ENCODE peak calls at places on chromosomes 4 and X, in four cellular contexts. One of them, this sample, is unnamed.

GRCh38 chr4:56871357-56871993 is 36.2 kb upstream of the REST start:
- DNase-seq in mammary epithelial cell: no peak
- DNase-seq in IMR-90: no peak
- DNase-seq in tibial artery: no peak
- DNase-seq in this sample: no peak

GRCh38 chr4:1557221-1557597 is 126.9 kb downstream of the FAM53A start:
- DNase-seq in mammary epithelial cell: no peak
- DNase-seq in IMR-90: no peak
- DNase-seq in tibial artery: no peak
- DNase-seq in this sample: no peak

GRCh38 chr4:183504930-183505555 is at the start of gene ING2:
- DNase-seq in mammary epithelial cell: peak; percentile 49
- DNase-seq in IMR-90: no peak
- DNase-seq in tibial artery: no peak
- DNase-seq in this sample: no peak

GRCh38 chr4:173509031-173510001 is 20.7 kb downstream of the HAND2 start:
- DNase-seq in mammary epithelial cell: no peak
- DNase-seq in IMR-90: no peak
- DNase-seq in tibial artery: no peak
- DNase-seq in this sample: peak; percentile 63

GRCh38 chr4:165384608-165385007 is 5.8 kb downstream of the CPE start:
- DNase-seq in mammary epithelial cell: no peak
- DNase-seq in IMR-90: peak; percentile 11
- DNase-seq in tibial artery: no peak
- DNase-seq in this sample: no peak

GRCh38 chrX:152993933-152994332 is at the start of gene PNMA5:
- DNase-seq in mammary epithelial cell: no peak
- DNase-seq in IMR-90: no peak
- DNase-seq in tibial artery: no peak
- DNase-seq in this sample: no peak

GRCh38 chrX:23434356-23434884 is 99.8 kb downstream of the PTCHD1 start:
- DNase-seq in mammary epithelial cell: peak; percentile 41
- DNase-seq in IMR-90: peak; percentile 2
- DNase-seq in tibial artery: peak; percentile 87
- DNase-seq in this sample: peak; percentile 63

GRCh38 chr4:186204103-186204559 is 12.8 kb downstream of the CYP4V2 start:
- DNase-seq in mammary epithelial cell: no peak
- DNase-seq in IMR-90: peak; percentile 85
- DNase-seq in tibial artery: no peak
- DNase-seq in this sample: no peak

GRCh38 chrX:46376246-46376885 is 168.9 kb downstream of the ZNF674 start:
- DNase-seq in mammary epithelial cell: peak; percentile 61
- DNase-seq in IMR-90: peak; percentile 48
- DNase-seq in tibial artery: no peak
- DNase-seq in this sample: no peak

GRCh38 chr4:26907731-26908599 is 47.3 kb downstream of the STIM2 start:
- DNase-seq in mammary epithelial cell: no peak
- DNase-seq in IMR-90: no peak
- DNase-seq in tibial artery: no peak
- DNase-seq in this sample: no peak

GRCh38 chr4:82638479-82638878 is 76.7 kb upstream of the TMEM150C start:
- DNase-seq in mammary epithelial cell: no peak
- DNase-seq in IMR-90: no peak
- DNase-seq in tibial artery: no peak
- DNase-seq in this sample: no peak

GRCh38 chr4:79949186-79949585 is 123.8 kb downstream of the ANTXR2 start:
- DNase-seq in mammary epithelial cell: no peak
- DNase-seq in IMR-90: no peak
- DNase-seq in tibial artery: no peak
- DNase-seq in this sample: no peak

GRCh38 chr4:87915621-87916020 is 59.9 kb upstream of the SPP1 start:
- DNase-seq in mammary epithelial cell: no peak
- DNase-seq in IMR-90: no peak
- DNase-seq in tibial artery: no peak
- DNase-seq in this sample: no peak

DNA sequence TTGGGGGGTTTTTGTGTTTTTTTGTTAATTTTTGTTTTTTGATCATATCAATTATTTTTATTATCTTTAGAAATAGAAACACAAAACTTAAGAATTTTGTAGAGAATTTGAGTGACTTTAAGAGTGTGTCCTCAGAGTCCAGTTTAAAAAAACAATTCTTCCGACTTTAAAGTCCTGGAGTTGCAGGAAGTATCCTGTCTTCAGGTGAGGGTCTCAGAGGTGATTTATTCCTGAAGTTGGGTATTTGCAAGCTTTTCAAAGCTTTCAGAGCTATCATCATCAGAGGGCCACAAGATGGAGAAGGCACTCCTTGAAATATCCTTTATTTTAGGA is 23.0 kb downstream of the TLR10 start:
- DNase-seq in mammary epithelial cell: no peak
- DNase-seq in IMR-90: no peak
- DNase-seq in tibial artery: no peak
- DNase-seq in this sample: no peak
- H3K4me3 ChIP-seq in mammary epithelial cell: no peak overlapping the region
- H3K4me3 ChIP-seq in IMR-90: no peak overlapping the region
- H3K4me3 ChIP-seq in tibial artery: no peak overlapping the region
- H3K4me3 ChIP-seq in this sample: no peak overlapping the region

GRCh38 chrX:129932137-129932791 is 26.3 kb downstream of the UTP14A start:
- DNase-seq in mammary epithelial cell: peak; percentile 46
- DNase-seq in IMR-90: peak; percentile 81
- DNase-seq in tibial artery: peak; percentile 91
- DNase-seq in this sample: peak; percentile 92
- H3K4me3 ChIP-seq in mammary epithelial cell: peak overlapping the region; percentile 64
- H3K4me3 ChIP-seq in IMR-90: peak overlapping the region; percentile 78
- H3K4me3 ChIP-seq in tibial artery: peak overlapping the region; percentile 66
- H3K4me3 ChIP-seq in this sample: peak overlapping the region; percentile 64

GRCh38 chr4:113052379-113052951 is 3.0 kb downstream of the ANK2 start:
- DNase-seq in mammary epithelial cell: peak; percentile 79
- DNase-seq in IMR-90: peak; percentile 11
- DNase-seq in tibial artery: no peak
- DNase-seq in this sample: no peak

GRCh38 chr4:113050837-113051236 is 1.4 kb downstream of the ANK2 start:
- DNase-seq in mammary epithelial cell: no peak
- DNase-seq in IMR-90: no peak
- DNase-seq in tibial artery: no peak
- DNase-seq in this sample: no peak

GRCh38 chr4:113051361-113051760 is 1.9 kb downstream of the ANK2 start:
- DNase-seq in mammary epithelial cell: no peak
- DNase-seq in IMR-90: no peak
- DNase-seq in tibial artery: no peak
- DNase-seq in this sample: no peak

GRCh38 chr4:113050361-113050760 is 908 bp downstream of the ANK2 start:
- DNase-seq in mammary epithelial cell: no peak
- DNase-seq in IMR-90: no peak
- DNase-seq in tibial artery: no peak
- DNase-seq in this sample: no peak

GRCh38 chr4:113049421-113050355 is at the start of gene ANK2:
- DNase-seq in mammary epithelial cell: no peak
- DNase-seq in IMR-90: no peak
- DNase-seq in tibial artery: no peak
- DNase-seq in this sample: no peak
- H3K4me3 ChIP-seq in mammary epithelial cell: no peak within 1 kb of the TSS
- H3K4me3 ChIP-seq in IMR-90: no peak within 1 kb of the TSS
- H3K4me3 ChIP-seq in tibial artery: no peak within 1 kb of the TSS
- H3K4me3 ChIP-seq in this sample: no peak within 1 kb of the TSS

GRCh38 chrX:24965400-24965799 is 50.4 kb downstream of the ARX start:
- DNase-seq in mammary epithelial cell: no peak
- DNase-seq in IMR-90: no peak
- DNase-seq in tibial artery: no peak
- DNase-seq in this sample: no peak
- H3K4me3 ChIP-seq in mammary epithelial cell: no peak overlapping the region
- H3K4me3 ChIP-seq in IMR-90: no peak overlapping the region
- H3K4me3 ChIP-seq in tibial artery: no peak overlapping the region
- H3K4me3 ChIP-seq in this sample: no peak overlapping the region

GRCh38 chr4:101306764-101307615 is 40.3 kb downstream of the PPP3CA start:
- DNase-seq in mammary epithelial cell: no peak
- DNase-seq in IMR-90: no peak
- DNase-seq in tibial artery: no peak
- DNase-seq in this sample: no peak

GRCh38 chr4:101307901-101308300 is 39.4 kb downstream of the PPP3CA start:
- DNase-seq in mammary epithelial cell: peak; percentile 47
- DNase-seq in IMR-90: no peak
- DNase-seq in tibial artery: no peak
- DNase-seq in this sample: no peak

GRCh38 chr4:101304916-101305315 is 42.4 kb downstream of the PPP3CA start:
- DNase-seq in mammary epithelial cell: peak; percentile 59
- DNase-seq in IMR-90: peak; percentile 63
- DNase-seq in tibial artery: no peak
- DNase-seq in this sample: no peak

GRCh38 chr4:101306225-101306624 is 41.1 kb downstream of the PPP3CA start:
- DNase-seq in mammary epithelial cell: peak; percentile 74
- DNase-seq in IMR-90: no peak
- DNase-seq in tibial artery: no peak
- DNase-seq in this sample: no peak
- H3K4me3 ChIP-seq in mammary epithelial cell: peak overlapping the region; percentile 21
- H3K4me3 ChIP-seq in IMR-90: no peak overlapping the region
- H3K4me3 ChIP-seq in tibial artery: no peak overlapping the region
- H3K4me3 ChIP-seq in this sample: no peak overlapping the region

GRCh38 chr4:70613893-70614572 is 14.5 kb upstream of the ENAM start:
- DNase-seq in mammary epithelial cell: no peak
- DNase-seq in IMR-90: no peak
- DNase-seq in tibial artery: no peak
- DNase-seq in this sample: no peak
- H3K4me3 ChIP-seq in mammary epithelial cell: no peak overlapping the region
- H3K4me3 ChIP-seq in IMR-90: peak overlapping the region; percentile 44
- H3K4me3 ChIP-seq in tibial artery: peak overlapping the region; percentile 13
- H3K4me3 ChIP-seq in this sample: peak overlapping the region; percentile 5

GRCh38 chrX:84192006-84192405 is 4.0 kb upstream of the RPS6KA6 start:
- DNase-seq in mammary epithelial cell: no peak
- DNase-seq in IMR-90: no peak
- DNase-seq in tibial artery: no peak
- DNase-seq in this sample: no peak

GRCh38 chrX:84186603-84187358 is 1.2 kb downstream of the RPS6KA6 start:
- DNase-seq in mammary epithelial cell: peak; percentile 12
- DNase-seq in IMR-90: peak; percentile 5
- DNase-seq in tibial artery: no peak
- DNase-seq in this sample: no peak

GRCh38 chrX:84187501-84188319 is at the start of gene RPS6KA6:
- DNase-seq in mammary epithelial cell: peak; percentile 25
- DNase-seq in IMR-90: peak; percentile 22
- DNase-seq in tibial artery: peak; percentile 31
- DNase-seq in this sample: peak; percentile 11

GRCh38 chrX:84189125-84189524 is 1.1 kb upstream of the RPS6KA6 start:
- DNase-seq in mammary epithelial cell: no peak
- DNase-seq in IMR-90: no peak
- DNase-seq in tibial artery: no peak
- DNase-seq in this sample: no peak

DNA sequence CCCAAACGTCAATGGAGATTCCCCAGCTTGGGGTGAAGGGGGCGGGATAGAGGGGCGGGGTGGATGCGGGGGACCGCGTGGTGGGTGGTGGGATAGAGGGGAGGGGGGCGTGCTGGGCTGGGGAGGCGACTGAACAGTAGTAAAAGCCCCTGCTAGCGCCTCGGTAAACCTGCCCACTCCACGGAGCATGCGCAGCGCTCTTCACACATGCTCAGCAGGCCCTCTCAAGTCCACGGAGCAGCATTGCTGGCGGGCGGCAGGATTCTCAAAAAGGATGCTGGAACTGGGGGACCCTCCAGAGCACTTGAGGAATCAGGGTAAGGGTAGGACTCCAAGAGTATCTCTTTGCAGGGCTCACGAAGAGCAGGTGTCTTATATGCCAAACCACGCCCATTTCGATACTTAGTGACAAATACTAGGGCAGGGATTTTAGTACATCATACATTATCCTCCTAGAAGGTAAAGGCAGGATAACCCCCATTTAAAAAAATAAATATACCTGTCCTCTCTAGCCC is 378 bp upstream of the RPS6KA6 start:
- DNase-seq in mammary epithelial cell: peak; percentile 14
- DNase-seq in IMR-90: peak; percentile 64
- DNase-seq in tibial artery: peak; percentile 37
- DNase-seq in this sample: peak; percentile 30
- H3K4me3 ChIP-seq in mammary epithelial cell: peak overlapping the region; percentile 61
- H3K4me3 ChIP-seq in IMR-90: peak overlapping the region; percentile 68
- H3K4me3 ChIP-seq in tibial artery: peak overlapping the region; percentile 76
- H3K4me3 ChIP-seq in this sample: peak overlapping the region; percentile 52